ENCODE peak calls at places on chromosome 20, in nine cellular contexts. One of them, this sample, is unnamed.

GRCh38 chr20:38806855-38807655 is 1.6 kb downstream of the PPP1R16B start:
- DNase-seq in neural crest cell: no peak
- DNase-seq in kidney epithelial cell: no peak
- DNase-seq in cardiac muscle cell: no peak
- DNase-seq in epithelial cell of esophagus: no peak
- DNase-seq in A549: no peak
- DNase-seq in tibial artery: no peak
- DNase-seq in PC-9: no peak
- DNase-seq in fibroblast of lung: no peak
- DNase-seq in this sample: no peak

GRCh38 chr20:54044156-54044555 is 26.2 kb downstream of the BCAS1 start:
- DNase-seq in neural crest cell: no peak
- DNase-seq in kidney epithelial cell: peak
- DNase-seq in cardiac muscle cell: no peak
- DNase-seq in epithelial cell of esophagus: peak
- DNase-seq in A549: no peak
- DNase-seq in tibial artery: no peak
- DNase-seq in PC-9: peak
- DNase-seq in fibroblast of lung: peak
- DNase-seq in this sample: peak

GRCh38 chr20:33667245-33668086 is 723 bp downstream of the ACTL10 start:
- DNase-seq in neural crest cell: peak
- DNase-seq in kidney epithelial cell: no peak
- DNase-seq in cardiac muscle cell: no peak
- DNase-seq in epithelial cell of esophagus: peak
- DNase-seq in A549: no peak
- DNase-seq in tibial artery: peak
- DNase-seq in PC-9: peak
- DNase-seq in fibroblast of lung: peak
- DNase-seq in this sample: no peak

GRCh38 chr20:14710941-14711340 is 373.5 kb upstream of the FLRT3 start:
- DNase-seq in neural crest cell: no peak
- DNase-seq in kidney epithelial cell: no peak
- DNase-seq in cardiac muscle cell: no peak
- DNase-seq in epithelial cell of esophagus: peak
- DNase-seq in A549: no peak
- DNase-seq in tibial artery: no peak
- DNase-seq in PC-9: no peak
- DNase-seq in fibroblast of lung: no peak
- DNase-seq in this sample: no peak

GRCh38 chr20:48275737-48276342 is 490.6 kb upstream of the SULF2 start:
- DNase-seq in neural crest cell: no peak
- DNase-seq in kidney epithelial cell: no peak
- DNase-seq in cardiac muscle cell: peak
- DNase-seq in epithelial cell of esophagus: peak
- DNase-seq in A549: no peak
- DNase-seq in tibial artery: no peak
- DNase-seq in PC-9: no peak
- DNase-seq in fibroblast of lung: no peak
- DNase-seq in this sample: no peak

GRCh38 chr20:49450281-49450707 is 32.2 kb downstream of the KCNB1 start:
- DNase-seq in neural crest cell: peak
- DNase-seq in kidney epithelial cell: no peak
- DNase-seq in cardiac muscle cell: no peak
- DNase-seq in epithelial cell of esophagus: no peak
- DNase-seq in A549: no peak
- DNase-seq in tibial artery: no peak
- DNase-seq in PC-9: no peak
- DNase-seq in fibroblast of lung: peak
- DNase-seq in this sample: no peak

GRCh38 chr20:62161347-62161746 is 17.8 kb downstream of the SS18L1 start:
- DNase-seq in neural crest cell: no peak
- DNase-seq in kidney epithelial cell: no peak
- DNase-seq in cardiac muscle cell: no peak
- DNase-seq in epithelial cell of esophagus: peak
- DNase-seq in A549: no peak
- DNase-seq in tibial artery: no peak
- DNase-seq in PC-9: no peak
- DNase-seq in fibroblast of lung: peak
- DNase-seq in this sample: no peak

GRCh38 chr20:1935696-1936366 is 40.6 kb downstream of the SIRPA start:
- DNase-seq in neural crest cell: no peak
- DNase-seq in kidney epithelial cell: no peak
- DNase-seq in cardiac muscle cell: peak
- DNase-seq in epithelial cell of esophagus: no peak
- DNase-seq in A549: no peak
- DNase-seq in tibial artery: no peak
- DNase-seq in PC-9: no peak
- DNase-seq in fibroblast of lung: no peak
- DNase-seq in this sample: no peak

GRCh38 chr20:48644286-48644828 is 183.4 kb downstream of the PREX1 start:
- DNase-seq in neural crest cell: no peak
- DNase-seq in kidney epithelial cell: no peak
- DNase-seq in cardiac muscle cell: no peak
- DNase-seq in epithelial cell of esophagus: no peak
- DNase-seq in A549: no peak
- DNase-seq in tibial artery: no peak
- DNase-seq in PC-9: no peak
- DNase-seq in fibroblast of lung: no peak
- DNase-seq in this sample: no peak

GRCh38 chr20:54250691-54251090 is 42.8 kb downstream of the PFDN4 start:
- DNase-seq in neural crest cell: no peak
- DNase-seq in kidney epithelial cell: no peak
- DNase-seq in cardiac muscle cell: no peak
- DNase-seq in epithelial cell of esophagus: peak
- DNase-seq in A549: no peak
- DNase-seq in tibial artery: no peak
- DNase-seq in PC-9: peak
- DNase-seq in fibroblast of lung: no peak
- DNase-seq in this sample: no peak

DNA sequence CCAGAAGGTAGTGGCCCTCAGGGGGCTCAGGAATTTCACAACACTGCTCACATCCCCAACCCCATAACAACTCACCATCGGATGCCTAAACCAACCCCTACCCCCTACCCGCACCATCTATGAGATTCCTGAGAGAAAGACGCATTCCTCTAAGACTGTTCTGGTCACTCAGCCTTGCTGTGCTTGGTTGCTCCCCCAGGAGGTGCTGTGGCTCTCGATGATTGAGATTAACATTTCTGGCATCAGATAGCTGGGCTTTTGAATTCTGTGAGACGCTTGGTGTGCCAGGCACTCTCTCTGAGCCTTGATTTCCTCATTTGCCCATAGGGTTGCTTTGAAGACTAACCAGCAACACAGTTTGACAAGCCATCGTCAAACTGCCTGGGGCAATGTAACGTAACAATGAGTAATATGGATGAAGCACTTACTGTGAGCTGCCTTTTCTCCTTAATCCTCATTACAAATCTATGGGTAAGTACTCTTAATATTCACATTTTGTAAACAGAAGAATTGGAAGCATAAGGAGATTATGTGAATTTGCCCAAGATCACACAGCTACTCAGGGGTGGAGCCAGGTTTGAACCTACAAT is 978 bp downstream of the WFDC6 start:
- DNase-seq in neural crest cell: no peak
- DNase-seq in kidney epithelial cell: no peak
- DNase-seq in cardiac muscle cell: no peak
- DNase-seq in epithelial cell of esophagus: peak
- DNase-seq in A549: no peak
- DNase-seq in tibial artery: no peak
- DNase-seq in PC-9: peak
- DNase-seq in fibroblast of lung: no peak
- DNase-seq in this sample: no peak
- TF ChIP-seq CTCF in neural crest cell: no peak
- TF ChIP-seq CTCF in kidney epithelial cell: no peak
- TF ChIP-seq CTCF in cardiac muscle cell: no peak
- TF ChIP-seq CTCF in epithelial cell of esophagus: peak
- TF ChIP-seq CTCF in A549: no peak
- TF ChIP-seq CTCF in tibial artery: no peak
- TF ChIP-seq CTCF in PC-9: peak
- TF ChIP-seq CTCF in fibroblast of lung: no peak
- TF ChIP-seq CTCF in this sample: no peak

GRCh38 chr20:31440012-31440659 is at the start of gene DEFB123:
- DNase-seq in neural crest cell: no peak
- DNase-seq in kidney epithelial cell: no peak
- DNase-seq in cardiac muscle cell: no peak
- DNase-seq in epithelial cell of esophagus: no peak
- DNase-seq in A549: no peak
- DNase-seq in tibial artery: no peak
- DNase-seq in PC-9: no peak
- DNase-seq in fibroblast of lung: no peak
- DNase-seq in this sample: no peak
- TF ChIP-seq CTCF in neural crest cell: no peak
- TF ChIP-seq CTCF in kidney epithelial cell: peak
- TF ChIP-seq CTCF in cardiac muscle cell: no peak
- TF ChIP-seq CTCF in epithelial cell of esophagus: no peak
- TF ChIP-seq CTCF in A549: peak
- TF ChIP-seq CTCF in tibial artery: no peak
- TF ChIP-seq CTCF in PC-9: no peak
- TF ChIP-seq CTCF in fibroblast of lung: no peak
- TF ChIP-seq CTCF in this sample: no peak

GRCh38 chr20:58429303-58429702 is 40.3 kb downstream of the VAPB start:
- DNase-seq in neural crest cell: no peak
- DNase-seq in kidney epithelial cell: no peak
- DNase-seq in cardiac muscle cell: no peak
- DNase-seq in epithelial cell of esophagus: no peak
- DNase-seq in A549: no peak
- DNase-seq in tibial artery: no peak
- DNase-seq in PC-9: no peak
- DNase-seq in fibroblast of lung: no peak
- DNase-seq in this sample: no peak

GRCh38 chr20:58431134-58431533 is 42.1 kb downstream of the VAPB start:
- DNase-seq in neural crest cell: no peak
- DNase-seq in kidney epithelial cell: no peak
- DNase-seq in cardiac muscle cell: no peak
- DNase-seq in epithelial cell of esophagus: no peak
- DNase-seq in A549: no peak
- DNase-seq in tibial artery: no peak
- DNase-seq in PC-9: no peak
- DNase-seq in fibroblast of lung: peak
- DNase-seq in this sample: no peak

GRCh38 chr20:58424218-58424617 is 35.2 kb downstream of the VAPB start:
- DNase-seq in neural crest cell: no peak
- DNase-seq in kidney epithelial cell: no peak
- DNase-seq in cardiac muscle cell: no peak
- DNase-seq in epithelial cell of esophagus: no peak
- DNase-seq in A549: no peak
- DNase-seq in tibial artery: no peak
- DNase-seq in PC-9: no peak
- DNase-seq in fibroblast of lung: no peak
- DNase-seq in this sample: no peak

GRCh38 chr20:58432190-58432954 is 43.3 kb downstream of the VAPB start:
- DNase-seq in neural crest cell: no peak
- DNase-seq in kidney epithelial cell: no peak
- DNase-seq in cardiac muscle cell: no peak
- DNase-seq in epithelial cell of esophagus: no peak
- DNase-seq in A549: no peak
- DNase-seq in tibial artery: no peak
- DNase-seq in PC-9: no peak
- DNase-seq in fibroblast of lung: no peak
- DNase-seq in this sample: no peak

GRCh38 chr20:58428364-58428763 is 39.3 kb downstream of the VAPB start:
- DNase-seq in neural crest cell: no peak
- DNase-seq in kidney epithelial cell: no peak
- DNase-seq in cardiac muscle cell: no peak
- DNase-seq in epithelial cell of esophagus: no peak
- DNase-seq in A549: no peak
- DNase-seq in tibial artery: no peak
- DNase-seq in PC-9: no peak
- DNase-seq in fibroblast of lung: no peak
- DNase-seq in this sample: no peak
- TF ChIP-seq CTCF in neural crest cell: no peak
- TF ChIP-seq CTCF in kidney epithelial cell: no peak
- TF ChIP-seq CTCF in cardiac muscle cell: no peak
- TF ChIP-seq CTCF in epithelial cell of esophagus: no peak
- TF ChIP-seq CTCF in A549: no peak
- TF ChIP-seq CTCF in tibial artery: no peak
- TF ChIP-seq CTCF in PC-9: no peak
- TF ChIP-seq CTCF in fibroblast of lung: no peak
- TF ChIP-seq CTCF in this sample: no peak

GRCh38 chr20:63236116-63236837 is 572 bp downstream of the BIRC7 start:
- DNase-seq in neural crest cell: peak
- DNase-seq in kidney epithelial cell: no peak
- DNase-seq in cardiac muscle cell: no peak
- DNase-seq in epithelial cell of esophagus: no peak
- DNase-seq in A549: no peak
- DNase-seq in tibial artery: no peak
- DNase-seq in PC-9: no peak
- DNase-seq in fibroblast of lung: no peak
- DNase-seq in this sample: no peak

GRCh38 chr20:63233924-63234323 is 1.8 kb upstream of the BIRC7 start:
- DNase-seq in neural crest cell: no peak
- DNase-seq in kidney epithelial cell: no peak
- DNase-seq in cardiac muscle cell: no peak
- DNase-seq in epithelial cell of esophagus: no peak
- DNase-seq in A549: no peak
- DNase-seq in tibial artery: no peak
- DNase-seq in PC-9: no peak
- DNase-seq in fibroblast of lung: no peak
- DNase-seq in this sample: no peak

GRCh38 chr20:63233061-63233344 is 2.7 kb upstream of the BIRC7 start:
- DNase-seq in neural crest cell: no peak
- DNase-seq in kidney epithelial cell: no peak
- DNase-seq in cardiac muscle cell: no peak
- DNase-seq in epithelial cell of esophagus: no peak
- DNase-seq in A549: no peak
- DNase-seq in tibial artery: no peak
- DNase-seq in PC-9: no peak
- DNase-seq in fibroblast of lung: no peak
- DNase-seq in this sample: no peak

GRCh38 chr20:63235399-63235983 is at the start of gene BIRC7:
- DNase-seq in neural crest cell: peak
- DNase-seq in kidney epithelial cell: no peak
- DNase-seq in cardiac muscle cell: no peak
- DNase-seq in epithelial cell of esophagus: no peak
- DNase-seq in A549: no peak
- DNase-seq in tibial artery: no peak
- DNase-seq in PC-9: no peak
- DNase-seq in fibroblast of lung: no peak
- DNase-seq in this sample: no peak

DNA sequence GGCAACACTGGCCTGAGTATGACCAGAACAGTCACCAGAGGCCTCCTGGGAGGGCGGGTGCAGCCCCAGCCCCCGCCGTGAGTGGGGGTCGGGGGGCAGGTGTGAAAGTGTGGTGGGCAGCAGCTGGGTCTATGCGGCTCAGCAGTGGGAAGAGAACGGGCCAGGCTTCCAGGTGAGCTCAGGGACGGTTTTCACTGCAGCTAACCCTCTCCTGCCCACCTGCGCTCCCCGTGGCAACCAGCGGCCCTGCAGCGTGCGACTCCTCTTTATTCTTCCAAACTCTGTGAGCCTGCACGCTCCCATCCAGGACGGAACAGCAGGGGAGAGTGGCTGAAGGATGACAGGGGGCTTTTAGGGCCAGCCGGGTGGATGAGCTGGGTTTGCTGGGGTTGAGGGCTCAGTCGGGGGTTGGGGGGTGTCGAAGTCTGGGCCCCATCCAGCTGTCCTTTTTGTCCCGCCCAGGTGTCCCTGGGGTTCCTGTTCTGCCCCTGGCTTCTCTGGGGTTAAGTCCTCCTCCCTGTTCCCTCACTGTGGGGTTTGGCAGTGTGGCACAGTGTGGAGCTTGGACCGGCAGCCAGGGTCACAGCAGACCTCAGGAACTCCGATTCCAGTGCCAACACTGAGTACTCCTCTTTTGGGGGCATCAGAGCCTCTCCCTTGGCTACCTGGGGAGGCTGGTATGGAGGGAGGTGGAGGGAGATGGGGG is 859 bp upstream of the BIRC7 start:
- DNase-seq in neural crest cell: no peak
- DNase-seq in kidney epithelial cell: no peak
- DNase-seq in cardiac muscle cell: peak
- DNase-seq in epithelial cell of esophagus: peak
- DNase-seq in A549: peak
- DNase-seq in tibial artery: no peak
- DNase-seq in PC-9: peak
- DNase-seq in fibroblast of lung: no peak
- DNase-seq in this sample: no peak
- TF ChIP-seq CTCF in neural crest cell: peak
- TF ChIP-seq CTCF in kidney epithelial cell: peak
- TF ChIP-seq CTCF in cardiac muscle cell: peak
- TF ChIP-seq CTCF in epithelial cell of esophagus: peak
- TF ChIP-seq CTCF in A549: peak
- TF ChIP-seq CTCF in tibial artery: no peak
- TF ChIP-seq CTCF in PC-9: peak
- TF ChIP-seq CTCF in fibroblast of lung: peak
- TF ChIP-seq CTCF in this sample: peak